ENCODE peak calls at places on chromosomes 11 and 22, in five cellular contexts. One of them, this sample, is unnamed.

GRCh38 chr11:68727783-68728182 is 23.5 kb downstream of the TESMIN start:
- DNase-seq in CD8-positive, alpha-beta T cell: no peak
- DNase-seq in fibroblast of the aortic adventitia: no peak
- DNase-seq in fibroblast of pulmonary artery: peak; percentile 46
- DNase-seq in left lung: no peak
- DNase-seq in this sample: no peak

GRCh38 chr11:7292902-7293301 is 41.2 kb downstream of the SYT9 start:
- DNase-seq in CD8-positive, alpha-beta T cell: no peak
- DNase-seq in left lung: no peak
- DNase-seq in fibroblast of the aortic adventitia: no peak
- DNase-seq in fibroblast of pulmonary artery: no peak
- DNase-seq in this sample: no peak

GRCh38 chr11:103907548-103908455 is 128.6 kb upstream of the DDI1 start:
- DNase-seq in left lung: no peak
- DNase-seq in fibroblast of the aortic adventitia: peak; percentile 62
- DNase-seq in CD8-positive, alpha-beta T cell: no peak
- DNase-seq in fibroblast of pulmonary artery: peak; percentile 64
- DNase-seq in this sample: peak; percentile 32

GRCh38 chr11:116232364-116232801 is 540.4 kb downstream of the BUD13 start:
- DNase-seq in left lung: no peak
- DNase-seq in fibroblast of pulmonary artery: no peak
- DNase-seq in fibroblast of the aortic adventitia: no peak
- DNase-seq in CD8-positive, alpha-beta T cell: no peak
- DNase-seq in this sample: no peak

GRCh38 chr22:50436134-50436830 is 38.6 kb downstream of the SBF1 start:
- DNase-seq in left lung: peak; percentile 77
- DNase-seq in fibroblast of pulmonary artery: no peak
- DNase-seq in fibroblast of the aortic adventitia: no peak
- DNase-seq in CD8-positive, alpha-beta T cell: no peak
- DNase-seq in this sample: no peak

GRCh38 chr11:122267602-122268001 is 151.6 kb upstream of the BLID start:
- DNase-seq in fibroblast of pulmonary artery: peak; percentile 66
- DNase-seq in CD8-positive, alpha-beta T cell: no peak
- DNase-seq in left lung: no peak
- DNase-seq in fibroblast of the aortic adventitia: peak; percentile 92
- DNase-seq in this sample: peak; percentile 86

GRCh38 chr11:66315498-66315885 is 1.4 kb downstream of the CD248 start:
- DNase-seq in CD8-positive, alpha-beta T cell: no peak
- DNase-seq in fibroblast of the aortic adventitia: no peak
- DNase-seq in left lung: peak; percentile 42
- DNase-seq in fibroblast of pulmonary artery: no peak
- DNase-seq in this sample: no peak

GRCh38 chr11:73795925-73796632 is 8.4 kb downstream of the MRPL48 start:
- DNase-seq in CD8-positive, alpha-beta T cell: no peak
- DNase-seq in fibroblast of the aortic adventitia: no peak
- DNase-seq in fibroblast of pulmonary artery: no peak
- DNase-seq in left lung: no peak
- DNase-seq in this sample: no peak

GRCh38 chr11:67539588-67539987 is 16.3 kb upstream of the CABP2 start:
- DNase-seq in CD8-positive, alpha-beta T cell: no peak
- DNase-seq in fibroblast of pulmonary artery: no peak
- DNase-seq in left lung: no peak
- DNase-seq in fibroblast of the aortic adventitia: no peak
- DNase-seq in this sample: peak; percentile 7

GRCh38 chr11:5204787-5205186 is 4.3 kb upstream of the OR51V1 start:
- DNase-seq in CD8-positive, alpha-beta T cell: no peak
- DNase-seq in left lung: no peak
- DNase-seq in fibroblast of the aortic adventitia: peak; percentile 88
- DNase-seq in fibroblast of pulmonary artery: peak; percentile 83
- DNase-seq in this sample: peak; percentile 76

GRCh38 chr11:58867556-58867955 is 23.1 kb upstream of the GLYATL2 start:
- DNase-seq in fibroblast of the aortic adventitia: no peak
- DNase-seq in left lung: no peak
- DNase-seq in fibroblast of pulmonary artery: no peak
- DNase-seq in CD8-positive, alpha-beta T cell: no peak
- DNase-seq in this sample: no peak

GRCh38 chr11:22138264-22138663 is 54.6 kb upstream of the ANO5 start:
- DNase-seq in fibroblast of the aortic adventitia: no peak
- DNase-seq in fibroblast of pulmonary artery: no peak
- DNase-seq in left lung: no peak
- DNase-seq in CD8-positive, alpha-beta T cell: no peak
- DNase-seq in this sample: no peak

GRCh38 chr11:94910779-94911178 is 62.6 kb downstream of the CWC15 start:
- DNase-seq in fibroblast of pulmonary artery: peak; percentile 40
- DNase-seq in left lung: no peak
- DNase-seq in CD8-positive, alpha-beta T cell: no peak
- DNase-seq in fibroblast of the aortic adventitia: peak; percentile 70
- DNase-seq in this sample: peak; percentile 96

GRCh38 chr22:17103351-17103750 is 17.8 kb downstream of the TMEM121B start:
- DNase-seq in fibroblast of the aortic adventitia: no peak
- DNase-seq in left lung: no peak
- DNase-seq in CD8-positive, alpha-beta T cell: no peak
- DNase-seq in fibroblast of pulmonary artery: no peak
- DNase-seq in this sample: no peak

GRCh38 chr22:29727248-29727551 is 7.4 kb downstream of the CABP7 start:
- DNase-seq in CD8-positive, alpha-beta T cell: no peak
- DNase-seq in fibroblast of the aortic adventitia: peak; percentile 35
- DNase-seq in fibroblast of pulmonary artery: peak; percentile 50
- DNase-seq in left lung: no peak
- DNase-seq in this sample: peak; percentile 21

GRCh38 chr22:44139773-44140172 is 41.0 kb upstream of the PARVG start:
- DNase-seq in left lung: no peak
- DNase-seq in fibroblast of the aortic adventitia: no peak
- DNase-seq in fibroblast of pulmonary artery: no peak
- DNase-seq in CD8-positive, alpha-beta T cell: no peak
- DNase-seq in this sample: no peak

GRCh38 chr11:34754171-34754823 is 133.4 kb downstream of the EHF start:
- DNase-seq in fibroblast of pulmonary artery: peak; percentile 21
- DNase-seq in CD8-positive, alpha-beta T cell: no peak
- DNase-seq in fibroblast of the aortic adventitia: peak; percentile 12
- DNase-seq in left lung: no peak
- DNase-seq in this sample: peak; percentile 3

GRCh38 chr22:17035246-17035645 is 27.2 kb upstream of the GAB4 start:
- DNase-seq in fibroblast of the aortic adventitia: no peak
- DNase-seq in left lung: no peak
- DNase-seq in fibroblast of pulmonary artery: no peak
- DNase-seq in CD8-positive, alpha-beta T cell: no peak
- DNase-seq in this sample: no peak

GRCh38 chr22:32800158-32800557 is 1.3 kb upstream of the TIMP3 start:
- DNase-seq in CD8-positive, alpha-beta T cell: no peak
- DNase-seq in fibroblast of pulmonary artery: no peak
- DNase-seq in fibroblast of the aortic adventitia: no peak
- DNase-seq in left lung: no peak
- DNase-seq in this sample: no peak

GRCh38 chr11:20672575-20672974 is 3.2 kb downstream of the NELL1 start:
- DNase-seq in left lung: no peak
- DNase-seq in fibroblast of pulmonary artery: peak; percentile 10
- DNase-seq in fibroblast of the aortic adventitia: peak; percentile 4
- DNase-seq in CD8-positive, alpha-beta T cell: no peak
- DNase-seq in this sample: no peak

GRCh38 chr22:50192825-50193204 is 7.1 kb downstream of the TRABD start:
- DNase-seq in fibroblast of pulmonary artery: no peak
- DNase-seq in left lung: peak; percentile 68
- DNase-seq in CD8-positive, alpha-beta T cell: peak; percentile 69
- DNase-seq in fibroblast of the aortic adventitia: no peak
- DNase-seq in this sample: no peak

GRCh38 chr11:74634537-74634936 is 42.2 kb downstream of the POLD3 start:
- DNase-seq in fibroblast of pulmonary artery: peak; percentile 69
- DNase-seq in fibroblast of the aortic adventitia: peak; percentile 63
- DNase-seq in CD8-positive, alpha-beta T cell: no peak
- DNase-seq in left lung: no peak
- DNase-seq in this sample: peak; percentile 31

GRCh38 chr11:16607675-16608644 is 130.5 kb upstream of the C11orf58 start:
- DNase-seq in left lung: peak; percentile 79
- DNase-seq in CD8-positive, alpha-beta T cell: no peak
- DNase-seq in fibroblast of pulmonary artery: peak; percentile 49
- DNase-seq in fibroblast of the aortic adventitia: no peak
- DNase-seq in this sample: peak; percentile 13

GRCh38 chr11:13999704-14000103 is 37.2 kb downstream of the SPON1 start:
- DNase-seq in fibroblast of the aortic adventitia: no peak
- DNase-seq in CD8-positive, alpha-beta T cell: no peak
- DNase-seq in left lung: no peak
- DNase-seq in fibroblast of pulmonary artery: no peak
- DNase-seq in this sample: no peak

GRCh38 chr22:39900306-39901227 is at the start of gene GRAP2:
- DNase-seq in left lung: no peak
- DNase-seq in CD8-positive, alpha-beta T cell: peak; percentile 74
- DNase-seq in fibroblast of pulmonary artery: no peak
- DNase-seq in fibroblast of the aortic adventitia: no peak
- DNase-seq in this sample: no peak

GRCh38 chr11:65444314-65445051 is 21.9 kb downstream of the NEAT1 start:
- DNase-seq in left lung: no peak
- DNase-seq in CD8-positive, alpha-beta T cell: no peak
- DNase-seq in fibroblast of the aortic adventitia: no peak
- DNase-seq in fibroblast of pulmonary artery: peak; percentile 42
- DNase-seq in this sample: peak; percentile 18

GRCh38 chr11:35208795-35209194 is 69.8 kb downstream of the CD44 start:
- DNase-seq in CD8-positive, alpha-beta T cell: no peak
- DNase-seq in left lung: no peak
- DNase-seq in fibroblast of the aortic adventitia: no peak
- DNase-seq in fibroblast of pulmonary artery: no peak
- DNase-seq in this sample: no peak

GRCh38 chr11:501001-501682 is 5.9 kb downstream of the RNH1 start:
- DNase-seq in fibroblast of pulmonary artery: no peak
- DNase-seq in CD8-positive, alpha-beta T cell: no peak
- DNase-seq in left lung: no peak
- DNase-seq in fibroblast of the aortic adventitia: no peak
- DNase-seq in this sample: no peak

GRCh38 chr11:33753304-33753703 is 17.1 kb upstream of the CD59 start:
- DNase-seq in left lung: no peak
- DNase-seq in CD8-positive, alpha-beta T cell: no peak
- DNase-seq in fibroblast of pulmonary artery: peak; percentile 59
- DNase-seq in fibroblast of the aortic adventitia: peak; percentile 76
- DNase-seq in this sample: peak; percentile 31

GRCh38 chr11:18066626-18067025 is 20.6 kb upstream of the TPH1 start:
- DNase-seq in CD8-positive, alpha-beta T cell: no peak
- DNase-seq in left lung: no peak
- DNase-seq in fibroblast of the aortic adventitia: no peak
- DNase-seq in fibroblast of pulmonary artery: no peak
- DNase-seq in this sample: peak; percentile 44

GRCh38 chr11:86355256-86355655 is 19.4 kb upstream of the CCDC81 start:
- DNase-seq in fibroblast of pulmonary artery: no peak
- DNase-seq in fibroblast of the aortic adventitia: no peak
- DNase-seq in left lung: no peak
- DNase-seq in CD8-positive, alpha-beta T cell: no peak
- DNase-seq in this sample: no peak

GRCh38 chr11:86358720-86359119 is 16.0 kb upstream of the CCDC81 start:
- DNase-seq in fibroblast of pulmonary artery: no peak
- DNase-seq in fibroblast of the aortic adventitia: no peak
- DNase-seq in CD8-positive, alpha-beta T cell: no peak
- DNase-seq in left lung: no peak
- DNase-seq in this sample: no peak

GRCh38 chr11:86365566-86365965 is 9.1 kb upstream of the CCDC81 start:
- DNase-seq in fibroblast of the aortic adventitia: peak; percentile 34
- DNase-seq in fibroblast of pulmonary artery: no peak
- DNase-seq in CD8-positive, alpha-beta T cell: no peak
- DNase-seq in left lung: no peak
- DNase-seq in this sample: peak; percentile 54

GRCh38 chr11:86363424-86363823 is 11.3 kb upstream of the CCDC81 start:
- DNase-seq in fibroblast of the aortic adventitia: no peak
- DNase-seq in left lung: no peak
- DNase-seq in fibroblast of pulmonary artery: no peak
- DNase-seq in CD8-positive, alpha-beta T cell: no peak
- DNase-seq in this sample: no peak

DNA sequence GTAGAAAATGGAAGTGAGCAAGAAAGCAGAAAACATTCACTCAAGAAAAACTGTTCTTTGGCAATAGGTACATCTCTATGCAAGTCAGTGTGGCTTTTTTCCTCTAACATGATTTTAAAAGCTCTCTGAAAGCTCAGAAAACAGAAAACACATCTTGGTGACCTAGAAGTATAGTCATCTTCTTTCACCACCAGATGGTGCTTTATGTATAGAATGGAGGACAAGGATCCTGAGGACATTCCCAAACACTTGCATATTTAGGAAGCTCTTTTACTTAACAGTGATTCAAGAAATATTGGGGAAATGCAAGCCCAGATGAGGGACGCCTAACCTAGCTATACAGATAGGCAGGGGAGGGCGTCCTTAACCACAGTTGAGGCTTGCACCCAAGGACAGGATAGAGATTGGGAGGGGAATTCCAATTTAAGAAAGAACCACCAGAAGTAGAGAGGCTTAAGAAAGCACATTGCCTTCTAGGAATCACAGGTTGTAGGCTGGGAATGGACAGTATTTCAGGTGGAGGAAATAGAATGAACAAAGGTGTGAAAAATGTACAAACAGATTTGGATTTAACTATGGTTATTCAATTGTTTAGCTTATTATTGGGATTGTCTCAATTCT is 13.8 kb upstream of the CCDC81 start:
- DNase-seq in CD8-positive, alpha-beta T cell: no peak
- DNase-seq in fibroblast of pulmonary artery: peak; percentile 70
- DNase-seq in fibroblast of the aortic adventitia: peak; percentile 79
- DNase-seq in left lung: no peak
- DNase-seq in this sample: peak; percentile 61
- TF ChIP-seq CTCF in CD8-positive, alpha-beta T cell: no peak
- TF ChIP-seq CTCF in fibroblast of pulmonary artery: peak; percentile 56
- TF ChIP-seq CTCF in fibroblast of the aortic adventitia: peak; percentile 60
- TF ChIP-seq CTCF in left lung: no peak
- TF ChIP-seq CTCF in this sample: peak; percentile 57

GRCh38 chr11:8963569-8964323 is 496 bp downstream of the TMEM9B start:
- DNase-seq in fibroblast of pulmonary artery: peak; percentile 63
- DNase-seq in left lung: peak; percentile 95
- DNase-seq in fibroblast of the aortic adventitia: peak; percentile 56
- DNase-seq in CD8-positive, alpha-beta T cell: peak; percentile 80
- DNase-seq in this sample: no peak

GRCh38 chr11:8967159-8967558 is 2.9 kb upstream of the TMEM9B start:
- DNase-seq in fibroblast of the aortic adventitia: no peak
- DNase-seq in CD8-positive, alpha-beta T cell: no peak
- DNase-seq in left lung: no peak
- DNase-seq in fibroblast of pulmonary artery: no peak
- DNase-seq in this sample: no peak

GRCh38 chr11:8964324-8965320 is at the start of gene TMEM9B:
- DNase-seq in fibroblast of pulmonary artery: peak; percentile 82
- DNase-seq in CD8-positive, alpha-beta T cell: peak; percentile 81
- DNase-seq in fibroblast of the aortic adventitia: peak; percentile 76
- DNase-seq in left lung: peak; percentile 98
- DNase-seq in this sample: peak; percentile 81

GRCh38 chr11:8959546-8960166 is 4.6 kb downstream of the TMEM9B start:
- DNase-seq in fibroblast of the aortic adventitia: peak; percentile 94
- DNase-seq in fibroblast of pulmonary artery: peak; percentile 91
- DNase-seq in left lung: no peak
- DNase-seq in CD8-positive, alpha-beta T cell: peak; percentile 15
- DNase-seq in this sample: peak; percentile 87

GRCh38 chr11:8962827-8963226 is 1.4 kb downstream of the TMEM9B start:
- DNase-seq in left lung: no peak
- DNase-seq in fibroblast of pulmonary artery: no peak
- DNase-seq in CD8-positive, alpha-beta T cell: no peak
- DNase-seq in fibroblast of the aortic adventitia: no peak
- DNase-seq in this sample: no peak
- H3K4me3 ChIP-seq in left lung: no peak overlapping the region
- H3K4me3 ChIP-seq in fibroblast of pulmonary artery: peak overlapping the region; percentile 90
- H3K4me3 ChIP-seq in CD8-positive, alpha-beta T cell: no peak overlapping the region
- H3K4me3 ChIP-seq in fibroblast of the aortic adventitia: peak overlapping the region; percentile 91
- H3K4me3 ChIP-seq in this sample: peak overlapping the region; percentile 87

GRCh38 chr22:42702675-42703074 is 18.0 kb downstream of the A4GALT start:
- DNase-seq in fibroblast of the aortic adventitia: no peak
- DNase-seq in CD8-positive, alpha-beta T cell: no peak
- DNase-seq in left lung: no peak
- DNase-seq in fibroblast of pulmonary artery: no peak
- DNase-seq in this sample: no peak
- TF ChIP-seq CTCF in fibroblast of the aortic adventitia: no peak
- TF ChIP-seq CTCF in CD8-positive, alpha-beta T cell: no peak
- TF ChIP-seq CTCF in left lung: no peak
- TF ChIP-seq CTCF in fibroblast of pulmonary artery: no peak
- TF ChIP-seq CTCF in this sample: no peak

GRCh38 chr11:57775474-57775873 is 13.9 kb downstream of the CTNND1 start:
- DNase-seq in fibroblast of pulmonary artery: no peak
- DNase-seq in fibroblast of the aortic adventitia: peak; percentile 23
- DNase-seq in left lung: no peak
- DNase-seq in CD8-positive, alpha-beta T cell: no peak
- DNase-seq in this sample: no peak
- H3K4me3 ChIP-seq in fibroblast of pulmonary artery: peak overlapping the region; percentile 36
- H3K4me3 ChIP-seq in fibroblast of the aortic adventitia: peak overlapping the region; percentile 4
- H3K4me3 ChIP-seq in left lung: no peak overlapping the region
- H3K4me3 ChIP-seq in CD8-positive, alpha-beta T cell: no peak overlapping the region
- H3K4me3 ChIP-seq in this sample: no peak overlapping the region